ENCODE peak calls at places on chromosomes 13 and 19, in four cellular contexts. One of them, this sample, is unnamed.

GRCh38 chr19:51926784-51927741 is at the start of gene ZNF613:
- DNase-seq in mesendoderm: peak
- DNase-seq in H9: peak
- DNase-seq in IMR-90: peak
- DNase-seq in this sample: peak

GRCh38 chr13:33637978-33638743 is 179.8 kb upstream of the RFC3 start:
- DNase-seq in mesendoderm: peak
- DNase-seq in H9: no peak
- DNase-seq in IMR-90: peak
- DNase-seq in this sample: no peak

GRCh38 chr19:38266981-38267597 is 2.7 kb downstream of the SPINT2 start:
- DNase-seq in mesendoderm: peak
- DNase-seq in H9: no peak
- DNase-seq in IMR-90: peak
- DNase-seq in this sample: no peak

GRCh38 chr19:30085394-30085793 is 143.4 kb downstream of the URI1 start:
- DNase-seq in mesendoderm: peak
- DNase-seq in H9: peak
- DNase-seq in IMR-90: no peak
- DNase-seq in this sample: peak

GRCh38 chr19:30602661-30603322 is 230.6 kb downstream of the ZNF536 start:
- DNase-seq in mesendoderm: no peak
- DNase-seq in H9: no peak
- DNase-seq in IMR-90: no peak
- DNase-seq in this sample: peak

GRCh38 chr13:61608138-61608537 is 192.5 kb upstream of the PCDH20 start:
- DNase-seq in mesendoderm: peak
- DNase-seq in H9: peak
- DNase-seq in IMR-90: no peak
- DNase-seq in this sample: peak

GRCh38 chr13:104315606-104316005 is 1249.4 kb upstream of the SLC10A2 start:
- DNase-seq in mesendoderm: no peak
- DNase-seq in H9: no peak
- DNase-seq in IMR-90: peak
- DNase-seq in this sample: no peak

GRCh38 chr13:45269204-45269603 is 68.4 kb upstream of the KCTD4 start:
- DNase-seq in mesendoderm: peak
- DNase-seq in H9: no peak
- DNase-seq in IMR-90: peak
- DNase-seq in this sample: no peak

GRCh38 chr13:36804588-36804987 is 14.4 kb upstream of the RFXAP start:
- DNase-seq in mesendoderm: no peak
- DNase-seq in H9: no peak
- DNase-seq in IMR-90: no peak
- DNase-seq in this sample: no peak

GRCh38 chr19:15869109-15869555 is 28.7 kb downstream of the CYP4F2 start:
- DNase-seq in mesendoderm: peak
- DNase-seq in H9: no peak
- DNase-seq in IMR-90: no peak
- DNase-seq in this sample: no peak

GRCh38 chr13:97660488-97661086 is 226.6 kb downstream of the RAP2A start:
- DNase-seq in mesendoderm: no peak
- DNase-seq in H9: no peak
- DNase-seq in IMR-90: no peak
- DNase-seq in this sample: no peak

GRCh38 chr19:35712529-35712909 is 5.3 kb upstream of the KMT2B start:
- DNase-seq in mesendoderm: no peak
- DNase-seq in H9: no peak
- DNase-seq in IMR-90: no peak
- DNase-seq in this sample: no peak

GRCh38 chr13:76856141-76856571 is 30.0 kb downstream of the KCTD12 start:
- DNase-seq in mesendoderm: no peak
- DNase-seq in H9: no peak
- DNase-seq in IMR-90: peak
- DNase-seq in this sample: no peak

GRCh38 chr13:31201341-31202024 is 1.7 kb downstream of the B3GLCT start:
- DNase-seq in mesendoderm: no peak
- DNase-seq in H9: no peak
- DNase-seq in IMR-90: peak
- DNase-seq in this sample: no peak

GRCh38 chr13:36006347-36006746 is 124.8 kb downstream of the DCLK1 start:
- DNase-seq in mesendoderm: no peak
- DNase-seq in H9: no peak
- DNase-seq in IMR-90: no peak
- DNase-seq in this sample: no peak

GRCh38 chr13:103033999-103034398 is 32.2 kb downstream of the SLC10A2 start:
- DNase-seq in mesendoderm: no peak
- DNase-seq in H9: no peak
- DNase-seq in IMR-90: no peak
- DNase-seq in this sample: no peak

GRCh38 chr13:111893071-111893606 is 173.8 kb upstream of the SOX1 start:
- DNase-seq in mesendoderm: peak
- DNase-seq in H9: peak
- DNase-seq in IMR-90: no peak
- DNase-seq in this sample: peak

GRCh38 chr13:97945792-97946419 is 7.6 kb upstream of the IPO5 start:
- DNase-seq in mesendoderm: no peak
- DNase-seq in H9: no peak
- DNase-seq in IMR-90: peak
- DNase-seq in this sample: no peak

GRCh38 chr19:43465468-43466120 is at the start of gene LYPD3:
- DNase-seq in mesendoderm: peak
- DNase-seq in H9: peak
- DNase-seq in IMR-90: peak
- DNase-seq in this sample: peak

GRCh38 chr19:954672-955494 is 29.0 kb downstream of the ARID3A start:
- DNase-seq in mesendoderm: peak
- DNase-seq in H9: no peak
- DNase-seq in IMR-90: no peak
- DNase-seq in this sample: no peak

GRCh38 chr13:49877629-49878218 is 58.4 kb downstream of the SPRYD7 start:
- DNase-seq in mesendoderm: peak
- DNase-seq in H9: no peak
- DNase-seq in IMR-90: no peak
- DNase-seq in this sample: no peak

GRCh38 chr19:11465605-11466004 is 15.2 kb downstream of the ELAVL3 start:
- DNase-seq in mesendoderm: no peak
- DNase-seq in H9: peak
- DNase-seq in IMR-90: no peak
- DNase-seq in this sample: no peak

DNA sequence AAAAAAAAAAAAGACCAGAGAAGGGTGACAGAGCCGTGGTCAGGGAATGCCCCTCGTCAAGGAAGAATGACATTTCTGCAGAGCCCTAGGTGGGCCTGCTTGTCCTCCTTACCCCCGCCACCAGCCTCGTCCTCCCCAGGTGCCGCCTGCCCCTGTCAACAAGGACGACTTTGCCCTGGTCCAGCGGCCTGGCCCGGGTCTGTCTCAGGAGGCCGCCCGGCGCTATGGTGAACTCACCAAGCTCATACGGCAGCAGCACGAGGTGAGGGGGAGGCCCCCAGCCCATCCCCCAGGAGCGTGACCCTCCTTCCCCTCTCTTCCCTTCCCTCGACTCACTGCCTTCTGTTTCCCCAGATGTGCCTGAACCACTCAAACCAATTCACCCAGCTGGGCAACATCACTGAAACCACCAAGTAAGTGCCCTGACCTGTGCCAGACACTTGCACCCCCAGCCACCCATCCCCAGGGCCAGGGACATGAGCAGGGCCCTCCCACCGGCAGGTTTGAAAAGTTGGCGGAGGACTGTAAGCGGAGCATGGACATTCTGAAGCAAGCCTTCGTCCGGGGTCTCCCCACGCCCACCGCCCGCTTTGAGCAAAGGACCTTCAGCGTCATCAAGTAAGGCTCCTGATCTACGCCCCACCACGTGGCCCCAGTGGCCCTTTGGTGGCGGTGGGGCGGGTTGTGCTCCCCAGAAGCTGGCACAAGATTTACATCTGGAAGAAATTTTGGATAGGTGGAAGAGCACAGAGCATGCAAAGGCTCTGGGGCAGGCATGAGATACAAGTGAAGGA is 14.8 kb downstream of the PODNL1 start:
- DNase-seq in mesendoderm: no peak
- DNase-seq in H9: no peak
- DNase-seq in IMR-90: no peak
- DNase-seq in this sample: no peak
- H3K56ac ChIP-seq in mesendoderm: no peak
- H3K56ac ChIP-seq in H9: no peak
- H3K56ac ChIP-seq in IMR-90: no peak
- H3K56ac ChIP-seq in this sample: no peak

DNA sequence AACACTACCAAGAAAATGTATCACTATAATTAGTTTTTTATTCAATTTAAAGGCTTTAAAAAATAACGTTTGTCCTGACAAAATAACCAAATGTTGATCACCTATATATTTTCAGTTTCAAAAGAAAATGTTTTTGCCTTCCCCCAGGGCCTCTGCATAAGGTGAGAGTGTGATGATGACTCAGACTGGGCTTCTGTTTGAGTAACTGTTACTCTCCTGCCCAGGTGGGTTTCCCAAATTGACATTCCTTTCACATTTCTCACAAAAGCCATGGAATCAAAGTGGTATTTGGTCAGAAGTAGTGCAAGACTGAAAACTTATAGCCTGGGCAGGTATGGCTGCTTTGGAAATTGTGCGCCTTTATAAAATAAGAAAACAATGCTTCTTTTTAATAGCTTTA is 180.6 kb downstream of the COG6 start:
- DNase-seq in mesendoderm: peak
- DNase-seq in H9: no peak
- DNase-seq in IMR-90: no peak
- DNase-seq in this sample: no peak
- H3K56ac ChIP-seq in mesendoderm: no peak
- H3K56ac ChIP-seq in H9: no peak
- H3K56ac ChIP-seq in IMR-90: no peak
- H3K56ac ChIP-seq in this sample: no peak

GRCh38 chr19:19423322-19423721 is 17.8 kb downstream of the GATAD2A start:
- DNase-seq in mesendoderm: no peak
- DNase-seq in H9: no peak
- DNase-seq in IMR-90: no peak
- DNase-seq in this sample: no peak

GRCh38 chr19:19426799-19427198 is 21.3 kb downstream of the GATAD2A start:
- DNase-seq in mesendoderm: no peak
- DNase-seq in H9: no peak
- DNase-seq in IMR-90: no peak
- DNase-seq in this sample: no peak

GRCh38 chr19:19427302-19427701 is 21.8 kb downstream of the GATAD2A start:
- DNase-seq in mesendoderm: no peak
- DNase-seq in H9: no peak
- DNase-seq in IMR-90: no peak
- DNase-seq in this sample: no peak

GRCh38 chr19:19426216-19426615 is 20.7 kb downstream of the GATAD2A start:
- DNase-seq in mesendoderm: no peak
- DNase-seq in H9: no peak
- DNase-seq in IMR-90: no peak
- DNase-seq in this sample: no peak

DNA sequence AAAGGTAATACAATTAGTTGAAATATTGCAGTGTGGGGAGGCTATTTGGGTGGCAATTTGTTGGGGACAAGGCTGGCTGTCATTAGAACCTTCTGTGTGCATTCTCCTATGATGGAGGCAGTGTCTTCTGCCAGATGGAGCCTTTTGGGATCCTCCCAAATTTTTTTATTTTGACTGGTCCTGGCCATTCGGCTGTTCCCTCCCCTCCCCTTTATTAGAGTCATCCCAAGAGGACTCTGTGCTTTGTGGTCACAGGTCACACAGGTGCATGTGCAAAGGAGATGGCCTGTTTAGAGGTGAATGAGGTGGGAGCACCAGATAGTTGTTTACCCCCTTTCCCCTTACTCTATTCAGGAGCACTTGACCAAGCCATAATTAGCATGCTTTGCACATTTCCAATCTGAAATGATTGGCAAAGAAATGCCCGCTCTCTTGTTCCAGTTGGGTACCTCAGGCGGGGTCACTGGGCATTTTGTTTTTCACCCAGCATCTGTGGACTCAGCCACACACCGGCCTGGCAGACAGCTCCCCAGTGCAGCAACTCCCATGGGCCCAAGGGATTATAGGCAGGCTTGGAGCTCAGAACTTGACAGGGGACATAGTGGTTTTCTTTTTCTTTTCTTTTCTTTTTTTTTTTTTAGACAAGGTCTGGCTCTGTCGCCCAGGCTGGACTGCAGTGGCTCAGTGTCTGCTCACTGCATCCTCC is 19.8 kb downstream of the GATAD2A start:
- DNase-seq in mesendoderm: no peak
- DNase-seq in H9: no peak
- DNase-seq in IMR-90: no peak
- DNase-seq in this sample: no peak
- H3K56ac ChIP-seq in mesendoderm: no peak
- H3K56ac ChIP-seq in H9: no peak
- H3K56ac ChIP-seq in IMR-90: no peak
- H3K56ac ChIP-seq in this sample: no peak

DNA sequence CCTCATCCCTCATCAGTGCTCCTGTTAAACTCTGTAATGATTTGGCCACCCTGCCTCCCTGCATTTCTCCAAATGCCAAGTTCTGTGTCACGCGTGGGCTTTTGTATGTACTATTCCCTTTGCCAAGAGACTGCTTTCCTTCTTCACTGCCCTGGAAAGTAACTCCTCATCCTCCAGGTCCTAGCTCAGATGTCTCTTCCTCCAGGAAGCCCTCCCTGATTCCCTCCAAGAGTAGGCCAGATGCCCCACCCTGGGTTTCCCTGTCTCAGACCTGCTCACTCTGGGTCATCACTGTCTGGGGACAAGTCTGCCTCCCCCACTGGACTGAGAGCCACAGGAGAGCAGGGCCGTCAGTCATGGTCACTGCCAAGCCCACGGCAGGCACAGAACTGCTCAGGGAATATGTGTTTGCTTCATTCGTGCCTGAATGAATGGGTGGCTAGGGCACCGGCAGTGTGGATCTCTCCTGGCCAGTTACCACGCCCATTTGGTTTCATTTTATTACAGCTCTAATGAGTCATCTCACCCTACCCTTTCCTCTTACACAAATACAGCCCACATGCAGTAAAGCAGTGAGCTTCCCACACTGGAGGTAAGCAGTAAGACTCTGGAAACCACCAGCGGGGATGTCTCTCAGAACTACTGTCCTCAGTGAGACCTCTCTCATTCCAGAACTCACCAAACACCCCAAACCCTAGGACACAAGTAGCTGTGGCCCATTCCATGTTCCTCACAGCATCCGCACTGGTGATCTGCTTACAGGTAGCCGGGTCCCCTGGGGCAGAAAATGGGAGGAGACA is 12.1 kb upstream of the GPR4 start:
- DNase-seq in mesendoderm: no peak
- DNase-seq in H9: no peak
- DNase-seq in IMR-90: peak
- DNase-seq in this sample: no peak
- H3K56ac ChIP-seq in mesendoderm: no peak
- H3K56ac ChIP-seq in H9: no peak
- H3K56ac ChIP-seq in IMR-90: no peak
- H3K56ac ChIP-seq in this sample: no peak